ENCODE peak calls at places on chromosomes 7 and 10, in four cellular contexts. Y is heart right ventricle, B is cardiac muscle cell, C is breast epithelium. P is an unnamed sample.

GRCh38 chr7:44223362-44224114 is 22.8 kb downstream of the YKT6 start:
- DNase-seq in Y (no peak), B (no peak), C (no peak), P (no peak)

GRCh38 chr7:69845721-69846495 is 247.6 kb downstream of the AUTS2 start:
- DNase-seq in Y (no peak), B (no peak), C (no peak), P (no peak)

GRCh38 chr10:93006435-93007039 is 54.1 kb upstream of the CYP26C1 start:
- DNase-seq in Y (no peak), B (peak; percentile 71), C (no peak), P (no peak)

GRCh38 chr10:103204353-103205255 is 11.5 kb upstream of the NT5C2 start:
- DNase-seq in Y (no peak), B (no peak), C (no peak), P (no peak)

GRCh38 chr10:14553434-14553833 is 221.3 kb downstream of the FAM107B start:
- DNase-seq in Y (no peak), B (peak; percentile 44), C (no peak), P (no peak)

GRCh38 chr10:91541481-91541880 is 91.4 kb downstream of the PPP1R3C start:
- DNase-seq in Y (no peak), B (peak; percentile 84), C (no peak), P (no peak)

GRCh38 chr10:92845926-92846325 is 2.4 kb upstream of the EXOC6 start:
- DNase-seq in Y (no peak), B (no peak), C (no peak), P (no peak)

GRCh38 chr7:111992601-111993000 is 213.6 kb downstream of the DOCK4 start:
- DNase-seq in Y (no peak), B (no peak), C (no peak), P (no peak)

GRCh38 chr7:4727914-4728705 is 46.0 kb downstream of the FOXK1 start:
- DNase-seq in Y (no peak), B (no peak), C (no peak), P (no peak)

GRCh38 chr7:157991761-157992160 is 595.9 kb downstream of the PTPRN2 start:
- DNase-seq in Y (no peak), B (no peak), C (no peak), P (no peak)

GRCh38 chr10:19412531-19412930 is 363.9 kb downstream of the MALRD1 start:
- DNase-seq in Y (no peak), B (peak; percentile 56), C (no peak), P (peak; percentile 9)

GRCh38 chr7:91554893-91555292 is 290.7 kb downstream of the FZD1 start:
- DNase-seq in Y (no peak), B (no peak), C (no peak), P (no peak)

GRCh38 chr10:132876967-132877366 is 65.4 kb downstream of the CFAP46 start:
- DNase-seq in Y (no peak), B (no peak), C (peak; percentile 46), P (no peak)

GRCh38 chr7:155258233-155258575 is 39.5 kb upstream of the INSIG1 start:
- DNase-seq in Y (peak; percentile 54), B (peak; percentile 81), C (no peak), P (no peak)

GRCh38 chr10:59019603-59020002 is 156.8 kb upstream of the PHYHIPL start:
- DNase-seq in Y (no peak), B (peak; percentile 42), C (no peak), P (no peak)

GRCh38 chr10:86164216-86164774 is 202.3 kb downstream of the GRID1 start:
- DNase-seq in Y (no peak), B (no peak), C (no peak), P (no peak)

GRCh38 chr10:122173337-122173736 is 97.8 kb upstream of the BTBD16 start:
- DNase-seq in Y (peak; percentile 42), B (no peak), C (no peak), P (no peak)
- H3K4me1 ChIP-seq in Y (peaks cover 43% of the 10 kb centered on the region), B (peaks cover 28% of the 10 kb centered on the region), C (peaks cover 17% of the 10 kb centered on the region), P (no peaks in the 10 kb centered on the region)

DNA sequence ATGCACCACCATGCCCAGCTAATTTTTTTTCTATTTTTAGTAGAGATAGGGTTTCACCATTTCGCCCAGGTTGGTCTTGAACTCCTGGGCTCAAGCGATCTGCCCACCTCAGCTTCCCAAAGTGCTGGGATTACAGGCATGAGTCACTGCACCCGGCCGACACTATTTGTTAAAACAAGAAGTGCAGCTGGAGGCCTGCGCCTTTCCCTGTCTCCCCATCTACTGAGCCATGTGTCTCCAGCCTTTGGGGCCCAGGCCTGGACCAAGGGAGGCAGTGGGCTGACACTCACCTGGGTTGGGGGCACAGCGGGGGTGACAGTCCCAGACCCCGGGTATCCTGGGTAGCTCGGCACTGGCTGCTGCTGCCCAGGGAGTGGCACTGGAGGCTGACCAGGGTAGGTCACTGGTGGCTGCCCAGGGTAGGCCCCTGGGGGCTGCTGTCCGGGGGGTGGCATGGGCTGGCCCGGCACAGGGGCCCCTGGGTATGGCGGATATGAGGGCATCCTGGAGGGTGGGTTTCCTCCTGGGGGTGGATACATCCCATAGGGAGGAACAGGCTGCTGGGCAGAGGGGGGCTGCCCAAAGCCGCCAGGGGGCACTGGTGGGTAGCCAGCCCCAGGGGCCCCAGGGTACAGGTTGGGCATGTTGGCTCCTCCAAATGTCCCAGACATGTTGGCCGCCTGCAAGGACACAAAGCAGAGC is 36.3 kb downstream of the PLAC9 start:
- DNase-seq in Y (no peak), B (no peak), C (no peak), P (no peak)
- H3K4me1 ChIP-seq in Y (peaks cover 96% of the 10 kb centered on the region), B (peaks cover 12% of the 10 kb centered on the region), C (no peaks in the 10 kb centered on the region), P (peaks cover 5% of the 10 kb centered on the region)

GRCh38 chr10:17616403-17617030 is 657 bp downstream of the HACD1 start:
- DNase-seq in Y (peak; percentile 74), B (peak; percentile 74), C (peak; percentile 67), P (peak; percentile 66)
- H3K4me1 ChIP-seq in Y (peaks cover 28% of the 10 kb centered on the region), B (peaks cover 7% of the 10 kb centered on the region), C (no peaks in the 10 kb centered on the region), P (no peaks in the 10 kb centered on the region)

DNA sequence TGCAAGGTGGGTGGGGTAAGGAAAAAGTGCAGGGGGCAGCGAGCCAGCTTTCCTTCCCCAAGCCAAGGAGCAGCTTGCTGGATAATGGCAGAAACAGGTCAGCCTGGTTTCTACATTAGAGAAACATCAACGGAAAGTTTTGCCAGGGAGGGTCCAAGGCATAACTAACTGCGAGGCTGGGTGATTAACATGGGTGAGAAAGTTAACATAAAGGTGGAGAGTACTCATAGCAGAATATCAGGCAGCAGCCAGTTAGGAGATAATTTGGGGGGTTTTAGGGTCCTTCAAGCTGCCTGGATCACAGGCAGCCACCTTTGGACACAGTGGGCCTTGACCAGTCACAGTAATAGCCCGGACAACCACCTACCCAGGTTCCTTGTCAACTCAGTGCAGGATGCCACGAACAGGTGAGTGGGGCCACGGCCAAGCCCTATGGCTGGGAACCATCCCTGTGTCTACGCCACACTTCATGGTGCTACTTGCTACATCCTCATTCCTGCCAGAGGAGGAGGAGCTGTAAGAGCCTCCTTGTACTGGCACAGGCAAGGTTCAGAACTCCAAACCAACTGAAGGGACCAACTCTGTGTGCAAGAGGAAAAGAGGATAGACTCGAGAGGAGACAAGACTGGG is 20.1 kb downstream of the ITPRIP start:
- DNase-seq in Y (no peak), B (no peak), C (no peak), P (no peak)
- H3K4me1 ChIP-seq in Y (peaks cover 75% of the 10 kb centered on the region), B (peaks cover 20% of the 10 kb centered on the region), C (no peaks in the 10 kb centered on the region), P (no peaks in the 10 kb centered on the region)

DNA sequence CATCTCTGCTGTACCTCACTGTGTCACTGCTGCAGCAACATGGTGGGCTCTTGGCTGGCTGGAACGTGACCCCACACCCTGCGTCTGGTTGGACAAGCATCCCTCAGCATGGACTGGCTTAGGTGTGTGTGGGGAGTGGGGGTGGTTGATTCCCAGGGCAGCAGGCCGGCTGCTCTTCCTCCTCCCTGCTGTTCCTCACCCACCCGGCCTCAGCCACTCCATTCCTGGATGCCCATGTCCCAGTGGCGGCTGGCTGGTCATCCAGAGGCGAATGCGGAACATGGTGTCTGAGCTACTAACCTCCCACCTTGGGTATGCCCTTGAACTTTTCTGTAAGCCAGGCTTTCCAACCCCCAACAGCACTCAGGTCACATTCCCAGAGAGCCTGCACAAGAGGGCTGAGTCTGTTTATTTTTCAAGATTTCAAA is 81.2 kb downstream of the GRK5 start:
- DNase-seq in Y (no peak), B (no peak), C (no peak), P (no peak)
- H3K4me1 ChIP-seq in Y (peaks cover 81% of the 10 kb centered on the region), B (peaks cover 15% of the 10 kb centered on the region), C (peaks cover 19% of the 10 kb centered on the region), P (no peaks in the 10 kb centered on the region)

DNA sequence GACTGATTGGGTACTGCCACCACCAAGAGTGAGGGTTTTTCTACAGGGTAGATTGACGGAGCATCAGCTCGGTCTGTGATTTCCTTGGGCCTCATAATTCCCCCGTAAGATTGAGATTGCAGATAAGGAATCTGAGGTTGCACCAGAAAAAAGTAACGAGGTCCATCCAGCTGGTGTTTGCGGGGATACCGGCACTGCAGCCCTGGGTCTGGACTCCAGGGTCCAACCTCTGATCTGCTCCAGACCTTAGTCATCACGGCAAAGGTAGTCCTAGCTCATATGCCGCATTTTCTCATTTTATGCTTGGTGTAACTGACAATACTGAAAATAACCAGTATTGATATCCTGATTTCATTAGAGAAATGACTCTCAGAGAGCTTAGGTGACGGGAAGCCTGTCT is 3.9 kb downstream of the CARD11 start:
- DNase-seq in Y (no peak), B (no peak), C (no peak), P (no peak)
- H3K4me1 ChIP-seq in Y (no peaks in the 10 kb centered on the region), B (no peaks in the 10 kb centered on the region), C (no peaks in the 10 kb centered on the region), P (no peaks in the 10 kb centered on the region)

P was measured in BE2C.